ENCODE peak calls at places on chromosomes 6 and 20, in five cellular contexts. H, N, P, X and M are unnamed samples.

GRCh38 chr6:36443951-36444428 is 1.2 kb downstream of the KCTD20 start:
- DNase-seq in H (peak), N (no peak), P (no peak), X (no peak), M (no peak)

GRCh38 chr6:121851056-121851455 is 415.6 kb downstream of the GJA1 start:
- DNase-seq in H (no peak), N (no peak), P (no peak), X (no peak), M (no peak)

GRCh38 chr6:91482498-91482897 is 895.6 kb upstream of the MAP3K7 start:
- DNase-seq in H (no peak), N (no peak), P (no peak), X (no peak), M (no peak)

GRCh38 chr6:17962436-17963031 is 24.9 kb downstream of the KIF13A start:
- DNase-seq in H (no peak), N (peak), P (no peak), X (peak), M (peak)

GRCh38 chr20:57514273-57514751 is 10.6 kb downstream of the CTCFL start:
- DNase-seq in H (peak), N (peak), P (no peak), X (peak), M (peak)

GRCh38 chr6:44661221-44661609 is 273.7 kb downstream of the CDC5L start:
- DNase-seq in H (no peak), N (no peak), P (no peak), X (no peak), M (no peak)

GRCh38 chr6:164947174-164947573 is 362.2 kb downstream of the C6orf118 start:
- DNase-seq in H (no peak), N (no peak), P (no peak), X (no peak), M (peak)

GRCh38 chr20:36744243-36744642 is 1.6 kb downstream of the NDRG3 start:
- DNase-seq in H (no peak), N (no peak), P (no peak), X (no peak), M (no peak)

GRCh38 chr6:75463896-75464295 is 29.7 kb downstream of the FILIP1 start:
- DNase-seq in H (no peak), N (no peak), P (no peak), X (no peak), M (no peak)

GRCh38 chr6:36368921-36369880 is 18.3 kb downstream of the ETV7 start:
- DNase-seq in H (no peak), N (peak), P (peak), X (no peak), M (peak)

GRCh38 chr20:17023811-17024210 is 203.0 kb upstream of the PCSK2 start:
- DNase-seq in H (no peak), N (no peak), P (no peak), X (no peak), M (no peak)

GRCh38 chr6:160400426-160400825 is 52.2 kb downstream of the SLC22A3 start:
- DNase-seq in H (no peak), N (peak), P (no peak), X (no peak), M (peak)
- H3K4me3 ChIP-seq in H (no peak), N (no peak), P (no peak), X (no peak), M (no peak)

DNA sequence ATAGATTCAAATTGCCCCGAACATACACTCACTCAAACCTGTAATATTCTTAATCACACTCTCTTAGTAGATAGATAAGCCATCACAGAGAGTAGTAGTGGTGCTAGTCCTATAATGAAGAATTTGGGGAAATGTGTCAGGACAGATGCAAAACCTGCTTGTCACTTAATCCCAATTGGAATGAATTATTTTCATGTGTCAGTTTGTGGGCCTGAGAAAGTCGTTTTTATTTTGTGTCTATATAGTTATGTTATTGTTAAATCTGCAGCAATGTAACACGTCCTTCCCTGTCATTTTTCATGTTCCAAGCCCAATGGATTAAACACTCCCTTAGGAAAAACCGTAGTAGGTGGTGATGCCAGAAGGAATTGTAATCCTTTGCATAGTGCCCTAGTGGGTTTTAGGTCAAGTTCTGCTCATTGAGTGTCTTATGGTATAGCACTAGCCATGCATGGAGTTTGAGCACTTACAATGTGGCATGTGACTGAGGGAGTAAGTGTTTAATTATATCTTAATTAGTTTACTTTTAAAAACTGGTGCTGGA is 106.0 kb upstream of the PRSS16 start:
- DNase-seq in H (no peak), N (no peak), P (no peak), X (no peak), M (no peak)
- H3K4me3 ChIP-seq in H (peak), N (no peak), P (no peak), X (no peak), M (no peak)

GRCh38 chr20:62961799-62962198 is 9.3 kb downstream of the SLC17A9 start:
- DNase-seq in H (no peak), N (no peak), P (peak), X (no peak), M (no peak)

GRCh38 chr20:62959998-62960436 is 7.5 kb downstream of the SLC17A9 start:
- DNase-seq in H (no peak), N (no peak), P (peak), X (no peak), M (no peak)

GRCh38 chr20:62962221-62962879 is 9.8 kb downstream of the SLC17A9 start:
- DNase-seq in H (no peak), N (no peak), P (peak), X (no peak), M (no peak)

GRCh38 chr20:62962891-62963613 is 10.5 kb downstream of the SLC17A9 start:
- DNase-seq in H (no peak), N (no peak), P (peak), X (no peak), M (no peak)

GRCh38 chr20:62961310-62961783 is 8.8 kb downstream of the SLC17A9 start:
- DNase-seq in H (no peak), N (no peak), P (peak), X (no peak), M (no peak)
- H3K4me3 ChIP-seq in H (no peak), N (no peak), P (no peak), X (no peak), M (no peak)

GRCh38 chr20:53579266-53579580 is 14.4 kb downstream of the ZNF217 start:
- DNase-seq in H (no peak), N (no peak), P (no peak), X (no peak), M (no peak)

GRCh38 chr20:53579581-53580375 is 13.9 kb downstream of the ZNF217 start:
- DNase-seq in H (no peak), N (peak), P (no peak), X (no peak), M (peak)

GRCh38 chr20:53582574-53583351 is 10.9 kb downstream of the ZNF217 start:
- DNase-seq in H (peak), N (peak), P (no peak), X (peak), M (peak)

GRCh38 chr20:53580376-53581111 is 13.1 kb downstream of the ZNF217 start:
- DNase-seq in H (no peak), N (no peak), P (no peak), X (no peak), M (no peak)

GRCh38 chr20:53581444-53582311 is 12.0 kb downstream of the ZNF217 start:
- DNase-seq in H (no peak), N (no peak), P (peak), X (peak), M (no peak)
- H3K4me3 ChIP-seq in H (no peak), N (no peak), P (peak), X (no peak), M (no peak)

GRCh38 chr6:110769923-110770322 is 45.3 kb downstream of the CDK19 start:
- DNase-seq in H (no peak), N (no peak), P (no peak), X (no peak), M (no peak)
- H3K4me3 ChIP-seq in H (no peak), N (no peak), P (no peak), X (no peak), M (no peak)